ENCODE peak calls at places on chromosomes 3 and 15, in nine cellular contexts. O is NB4, B is uterus, M is GM12891, F is IMR-90, P is heart left ventricle, X is transverse colon, W is stomach, K is GM12892. V is an unnamed sample.

GRCh38 chr3:22245817-22246583 is 495.0 kb upstream of the ZNF385D start:
- DNase-seq in O (no peak), B (no peak), M (no peak), F (no peak), P (no peak), X (no peak), W (no peak), K (no peak), V (no peak)

GRCh38 chr3:152609891-152610290 is 225.0 kb upstream of the P2RY1 start:
- DNase-seq in O (no peak), B (no peak), M (no peak), F (no peak), P (no peak), X (no peak), W (no peak), K (no peak), V (no peak)

GRCh38 chr3:197364410-197365071 is 66.1 kb upstream of the DLG1 start:
- DNase-seq in O (no peak), B (no peak), M (no peak), F (no peak), P (no peak), X (no peak), W (peak), K (no peak), V (no peak)

GRCh38 chr3:24220859-24221657 is 273.6 kb downstream of the THRB start:
- DNase-seq in O (no peak), B (peak), M (no peak), F (peak), P (no peak), X (peak), W (no peak), K (no peak), V (no peak)

GRCh38 chr3:53484979-53485378 is 9.4 kb upstream of the CACNA1D start:
- DNase-seq in O (no peak), B (no peak), M (no peak), F (no peak), P (no peak), X (no peak), W (no peak), K (no peak), V (no peak)

GRCh38 chr3:38476157-38476756 is 19.9 kb upstream of the EXOG start:
- DNase-seq in O (no peak), B (no peak), M (no peak), F (no peak), P (no peak), X (no peak), W (no peak), K (no peak), V (no peak)

GRCh38 chr15:40968290-40969085 is 15.2 kb downstream of the CHAC1 start:
- DNase-seq in O (no peak), B (no peak), M (no peak), F (no peak), P (no peak), X (no peak), W (no peak), K (no peak), V (no peak)

GRCh38 chr3:185401319-185401955 is 38.5 kb downstream of the MAP3K13 start:
- DNase-seq in O (no peak), B (no peak), M (no peak), F (peak), P (no peak), X (no peak), W (no peak), K (no peak), V (no peak)

GRCh38 chr3:119751423-119751822 is 30.5 kb upstream of the NR1I2 start:
- DNase-seq in O (no peak), B (no peak), M (no peak), F (no peak), P (no peak), X (no peak), W (no peak), K (no peak), V (no peak)

GRCh38 chr3:7721869-7722268 is 779.8 kb upstream of the LMCD1 start:
- DNase-seq in O (no peak), B (no peak), M (no peak), F (no peak), P (no peak), X (no peak), W (no peak), K (no peak), V (no peak)

GRCh38 chr15:79090487-79091203 is at the start of gene RASGRF1:
- DNase-seq in O (no peak), B (no peak), M (no peak), F (no peak), P (no peak), X (no peak), W (no peak), K (no peak), V (no peak)

GRCh38 chr15:57380854-57381253 is 4.5 kb downstream of the CGNL1 start:
- DNase-seq in O (no peak), B (no peak), M (no peak), F (no peak), P (no peak), X (no peak), W (no peak), K (no peak), V (no peak)

GRCh38 chr15:81015595-81016252 is 15.0 kb downstream of the TLNRD1 start:
- DNase-seq in O (no peak), B (no peak), M (no peak), F (no peak), P (no peak), X (no peak), W (no peak), K (no peak), V (no peak)

GRCh38 chr3:144054766-144055165 is 83.1 kb downstream of the DIPK2A start:
- DNase-seq in O (no peak), B (no peak), M (no peak), F (no peak), P (no peak), X (no peak), W (no peak), K (no peak), V (no peak)

GRCh38 chr3:16279417-16279816 is 14.4 kb downstream of the OXNAD1 start:
- DNase-seq in O (no peak), B (peak), M (no peak), F (no peak), P (no peak), X (no peak), W (no peak), K (no peak), V (no peak)

GRCh38 chr15:73989001-73989798 is 2.9 kb downstream of the STOML1 start:
- DNase-seq in O (peak), B (no peak), M (no peak), F (peak), P (no peak), X (no peak), W (no peak), K (no peak), V (no peak)

GRCh38 chr3:12229144-12229871 is 59.6 kb upstream of the PPARG start:
- DNase-seq in O (peak), B (no peak), M (no peak), F (no peak), P (no peak), X (no peak), W (peak), K (no peak), V (no peak)

GRCh38 chr3:142077155-142077858 is 72.0 kb downstream of the TFDP2 start:
- DNase-seq in O (no peak), B (no peak), M (no peak), F (no peak), P (no peak), X (peak), W (no peak), K (no peak), V (no peak)

GRCh38 chr3:155958676-155959075 is 88.2 kb downstream of the GMPS start:
- DNase-seq in O (no peak), B (no peak), M (no peak), F (no peak), P (no peak), X (no peak), W (no peak), K (no peak), V (no peak)

GRCh38 chr3:148309390-148310035 is 388.2 kb upstream of the AGTR1 start:
- DNase-seq in O (peak), B (no peak), M (no peak), F (peak), P (no peak), X (peak), W (no peak), K (no peak), V (no peak)

GRCh38 chr3:25566358-25566920 is 98.3 kb downstream of the TOP2B start:
- DNase-seq in O (no peak), B (no peak), M (no peak), F (no peak), P (no peak), X (no peak), W (no peak), K (no peak), V (no peak)
- TF ChIP-seq POLR2A in O (no peak), B (no peak), M (no peak), F (no peak), P (no peak), X (no peak), W (no peak), K (no peak), V (no peak)

DNA sequence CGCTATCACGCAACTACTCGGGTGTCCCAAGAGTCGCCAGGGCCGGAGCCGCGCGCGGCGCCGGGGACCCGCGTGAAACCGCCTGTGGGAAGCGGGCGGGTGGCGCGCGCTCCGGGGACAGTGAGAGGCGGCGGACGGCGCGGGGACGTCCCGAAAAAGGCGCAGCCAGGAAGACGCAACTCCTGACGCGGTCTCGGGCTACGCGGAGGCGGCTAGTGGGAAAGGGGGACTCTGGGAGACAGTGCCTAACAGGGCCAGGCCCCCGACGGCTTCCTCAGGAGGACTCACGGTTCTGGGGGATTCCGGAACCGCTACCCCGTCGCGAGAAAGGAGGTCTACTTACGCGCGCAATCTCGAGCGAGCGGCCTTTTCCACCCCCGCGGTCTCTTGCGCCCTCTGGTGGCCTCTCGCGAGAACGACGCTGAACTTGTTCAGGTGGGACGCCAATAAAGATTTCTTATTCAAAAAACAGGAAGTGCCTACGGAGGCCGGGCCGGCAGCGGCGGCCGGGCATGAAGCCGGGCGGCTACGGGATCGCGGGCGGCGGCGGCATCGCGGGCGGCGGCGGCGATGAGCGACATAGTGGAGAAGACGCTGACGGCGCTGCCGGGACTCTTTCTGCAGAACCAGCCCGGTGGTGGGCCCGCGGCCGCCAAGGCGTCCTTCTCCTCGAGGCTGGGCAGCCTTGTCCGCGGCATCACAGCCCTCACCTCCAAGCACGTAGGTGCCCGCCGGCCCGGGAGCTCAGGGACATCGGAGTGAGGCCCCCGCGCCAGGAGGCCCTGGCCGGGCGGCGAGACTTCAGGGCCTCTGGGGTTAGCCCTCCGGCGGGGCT is at the start of gene AP4E1:
- DNase-seq in O (peak), B (peak), M (peak), F (peak), P (peak), X (peak), W (peak), K (peak), V (peak)
- TF ChIP-seq POLR2A in O (peak), B (peak), M (peak), F (peak), P (peak), X (peak), W (no peak), K (peak), V (peak)

GRCh38 chr3:190120161-190121060 is at the start of gene P3H2:
- DNase-seq in O (no peak), B (peak), M (peak), F (peak), P (peak), X (peak), W (peak), K (peak), V (peak)
- TF ChIP-seq POLR2A in O (no peak), B (peak), M (peak), F (peak), P (no peak), X (peak), W (no peak), K (peak), V (no peak)

GRCh38 chr3:42699511-42699971 is 3.1 kb downstream of the HHATL start:
- DNase-seq in O (peak), B (no peak), M (no peak), F (no peak), P (no peak), X (no peak), W (peak), K (peak), V (no peak)

GRCh38 chr3:42702982-42703694 is 540 bp upstream of the HHATL start:
- DNase-seq in O (no peak), B (no peak), M (no peak), F (no peak), P (no peak), X (no peak), W (peak), K (peak), V (no peak)

GRCh38 chr3:42702066-42702951 is at the start of gene HHATL:
- DNase-seq in O (no peak), B (no peak), M (peak), F (no peak), P (peak), X (no peak), W (peak), K (peak), V (no peak)

GRCh38 chr3:42700366-42701288 is 2.0 kb downstream of the HHATL start:
- DNase-seq in O (no peak), B (no peak), M (peak), F (no peak), P (no peak), X (no peak), W (peak), K (peak), V (no peak)

DNA sequence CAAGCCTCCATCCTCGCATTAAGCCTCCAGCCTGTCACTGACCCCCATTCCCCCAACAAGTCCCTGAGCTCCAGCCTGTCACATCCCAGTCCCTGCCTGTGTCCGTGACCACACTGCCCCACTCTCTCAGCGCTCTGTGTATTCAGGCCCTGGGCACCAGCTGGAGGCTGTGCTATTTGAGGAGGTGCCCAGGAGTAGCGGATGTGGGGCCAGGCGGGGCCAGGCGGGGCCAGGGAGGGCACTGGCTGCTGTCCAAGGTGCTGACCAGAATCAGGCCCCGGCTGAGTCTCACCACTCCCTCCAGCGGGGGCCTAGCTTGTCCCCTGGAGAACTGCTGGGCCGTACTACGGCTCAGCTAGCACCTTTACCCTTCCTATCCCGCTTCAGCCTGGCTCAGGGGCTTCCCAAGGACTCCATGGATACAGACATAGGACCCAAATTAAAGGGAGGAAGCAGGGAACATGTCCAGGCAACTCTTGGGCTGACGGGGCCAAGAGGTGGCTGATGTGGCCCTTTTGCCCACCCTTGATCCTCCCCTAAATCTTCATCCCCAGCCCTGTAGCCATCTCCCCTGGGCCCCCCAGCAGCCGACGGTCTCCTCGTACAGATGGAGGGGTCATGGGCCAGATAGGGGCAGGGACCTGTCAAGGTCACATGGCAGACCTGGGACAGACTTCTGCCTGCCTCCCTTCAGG is 1.1 kb downstream of the HHATL start:
- DNase-seq in O (peak), B (no peak), M (peak), F (no peak), P (peak), X (peak), W (peak), K (peak), V (no peak)
- TF ChIP-seq POLR2A in O (no peak), B (no peak), M (no peak), F (no peak), P (peak), X (no peak), W (no peak), K (no peak), V (no peak)

DNA sequence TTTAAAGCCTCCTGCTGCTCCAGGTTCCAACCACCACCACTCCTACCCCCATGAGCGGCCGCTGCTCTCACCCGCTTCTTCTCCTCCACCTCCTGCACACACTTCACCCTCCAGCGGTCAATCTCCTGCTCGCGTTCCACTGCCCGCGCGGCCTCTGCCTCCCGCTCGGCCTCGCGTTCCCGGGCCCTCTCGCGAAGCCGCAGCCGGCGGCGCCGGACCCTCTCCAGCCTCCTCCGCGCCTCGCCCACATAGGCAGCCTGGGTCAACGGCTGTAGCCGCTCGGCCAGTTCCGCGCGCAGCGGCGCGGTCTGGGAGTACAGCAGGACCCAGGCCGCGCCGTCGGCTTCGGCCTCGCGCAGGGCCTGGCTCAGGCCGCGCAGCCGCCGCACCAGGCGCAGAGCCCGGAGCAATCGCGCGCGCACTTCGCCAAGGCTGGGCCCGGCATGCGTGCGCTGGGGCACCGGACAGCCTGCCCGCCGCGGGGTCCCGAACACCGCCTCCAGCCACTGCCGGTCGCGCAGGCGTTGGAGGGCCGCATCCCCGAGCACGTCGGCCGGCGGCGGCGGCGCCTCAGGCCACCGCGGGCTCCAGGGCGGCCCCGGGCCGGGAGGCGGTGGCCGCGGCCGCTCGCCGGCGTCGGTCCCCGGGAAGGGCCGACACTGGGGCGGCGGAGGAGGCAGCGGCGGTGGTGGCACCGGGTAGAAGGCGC is 613 bp downstream of the PDCD7 start:
- DNase-seq in O (peak), B (no peak), M (peak), F (peak), P (peak), X (peak), W (peak), K (peak), V (no peak)
- TF ChIP-seq POLR2A in O (no peak), B (no peak), M (no peak), F (peak), P (no peak), X (no peak), W (no peak), K (peak), V (no peak)

GRCh38 chr3:56874269-56874668 is 72.5 kb upstream of the ARHGEF3 start:
- DNase-seq in O (no peak), B (no peak), M (no peak), F (no peak), P (no peak), X (no peak), W (no peak), K (no peak), V (no peak)
- TF ChIP-seq POLR2A in O (no peak), B (no peak), M (no peak), F (no peak), P (no peak), X (no peak), W (no peak), K (no peak), V (no peak)

GRCh38 chr3:101038880-101039279 is 45.7 kb upstream of the ABI3BP start:
- DNase-seq in O (no peak), B (no peak), M (no peak), F (no peak), P (no peak), X (no peak), W (no peak), K (no peak), V (no peak)

GRCh38 chr3:101037613-101038012 is 44.4 kb upstream of the ABI3BP start:
- DNase-seq in O (no peak), B (no peak), M (no peak), F (no peak), P (no peak), X (no peak), W (no peak), K (no peak), V (no peak)

GRCh38 chr3:101038393-101038792 is 45.2 kb upstream of the ABI3BP start:
- DNase-seq in O (no peak), B (no peak), M (no peak), F (peak), P (no peak), X (no peak), W (no peak), K (no peak), V (no peak)

GRCh38 chr3:101036676-101037075 is 43.5 kb upstream of the ABI3BP start:
- DNase-seq in O (no peak), B (no peak), M (no peak), F (peak), P (no peak), X (no peak), W (no peak), K (no peak), V (no peak)

DNA sequence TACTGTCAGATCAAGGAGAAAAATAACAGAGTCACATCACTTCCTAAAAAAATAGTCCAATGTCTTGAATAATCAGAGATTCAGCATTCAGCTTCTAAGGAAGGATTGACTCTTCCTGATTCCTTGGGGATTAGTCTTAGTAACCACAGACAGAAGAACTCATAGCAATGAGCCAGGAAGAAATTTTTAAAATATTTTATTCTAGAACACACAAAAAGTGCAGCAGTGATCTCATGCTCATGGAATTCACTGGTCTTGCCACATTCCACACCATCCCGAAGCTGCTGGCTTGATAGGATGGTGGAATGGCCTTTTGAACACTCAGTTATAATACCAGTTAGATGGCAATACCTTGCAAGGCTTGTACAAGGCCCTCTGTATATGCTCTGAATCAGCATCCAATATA is 43.0 kb upstream of the ABI3BP start:
- DNase-seq in O (no peak), B (no peak), M (no peak), F (peak), P (no peak), X (no peak), W (no peak), K (no peak), V (peak)
- TF ChIP-seq POLR2A in O (no peak), B (no peak), M (no peak), F (no peak), P (no peak), X (no peak), W (no peak), K (no peak), V (no peak)